ENCODE peak calls at places on chromosome 17, in nine cellular contexts. Y, S, X, L, K, B, Z, G and N are unnamed samples.

GRCh38 chr17:72120878-72121163 is at the start of gene SOX9:
- DNase-seq in Y (peak; percentile 90), X (peak; percentile 86), G (peak; percentile 100), S (peak; percentile 79), L (peak; percentile 89), Z (peak; percentile 86), K (peak; percentile 95), B (peak; percentile 98), N (peak; percentile 88)

GRCh38 chr17:67139784-67140665 is 95.7 kb downstream of the CACNG1 start:
- DNase-seq in B (peak; percentile 63), L (peak; percentile 30), K (no peak), Y (peak; percentile 29), Z (no peak), X (no peak), S (peak; percentile 20), G (no peak), N (no peak)

GRCh38 chr17:67246648-67247415 is 1.8 kb upstream of the HELZ start:
- DNase-seq in G (no peak), S (peak; percentile 43), K (no peak), L (peak; percentile 50), X (peak; percentile 83), Z (no peak), B (no peak), Y (no peak), N (peak; percentile 75)

GRCh38 chr17:72176516-72176851 is 55.7 kb downstream of the SOX9 start:
- DNase-seq in G (no peak), Y (no peak), B (no peak), L (no peak), K (no peak), S (no peak), Z (no peak), X (no peak), N (no peak)

GRCh38 chr17:58236394-58236793 is 2.0 kb upstream of the LPO start:
- DNase-seq in L (no peak), B (no peak), G (no peak), X (no peak), Y (no peak), S (no peak), Z (no peak), K (no peak), N (no peak)

GRCh38 chr17:6755281-6755680 is 565 bp upstream of the XAF1 start:
- DNase-seq in L (no peak), Z (peak; percentile 76), S (no peak), G (no peak), K (no peak), X (peak; percentile 57), B (peak; percentile 84), Y (peak; percentile 25), N (no peak)

GRCh38 chr17:21460358-21460757 is 84.2 kb downstream of the KCNJ12 start:
- DNase-seq in Y (no peak), K (peak; percentile 12), B (peak; percentile 48), Z (no peak), G (peak; percentile 73), X (no peak), L (no peak), S (peak; percentile 22), N (peak; percentile 86)

GRCh38 chr17:44115585-44116415 is 7.6 kb downstream of the HDAC5 start:
- DNase-seq in X (no peak), K (no peak), S (peak; percentile 35), Z (no peak), L (peak; percentile 70), B (peak; percentile 57), Y (peak; percentile 74), G (peak; percentile 94), N (no peak)

GRCh38 chr17:63571632-63572310 is 21.5 kb downstream of the DCAF7 start:
- DNase-seq in S (peak; percentile 82), B (peak; percentile 43), K (no peak), Y (no peak), X (no peak), L (no peak), G (no peak), Z (no peak), N (no peak)

GRCh38 chr17:60165223-60165622 is 15.4 kb downstream of the CA4 start:
- DNase-seq in L (no peak), K (no peak), B (no peak), Y (no peak), Z (peak; percentile 45), S (no peak), X (no peak), G (no peak), N (no peak)

GRCh38 chr17:6233339-6233738 is 163.2 kb downstream of the WSCD1 start:
- DNase-seq in B (no peak), S (no peak), K (no peak), G (peak; percentile 14), X (no peak), L (no peak), Y (no peak), Z (no peak), N (no peak)

GRCh38 chr17:17913695-17914332 is 58.4 kb downstream of the TOM1L2 start:
- DNase-seq in L (peak; percentile 36), Z (peak; percentile 92), Y (peak; percentile 83), S (peak; percentile 88), X (peak; percentile 80), K (peak; percentile 85), G (peak; percentile 99), B (peak; percentile 81), N (peak; percentile 92)

GRCh38 chr17:58303981-58304734 is 23.4 kb upstream of the MPO start:
- DNase-seq in B (peak; percentile 52), G (peak; percentile 96), X (no peak), Z (peak; percentile 70), Y (peak; percentile 71), K (no peak), S (peak; percentile 24), L (peak; percentile 74), N (peak; percentile 83)

GRCh38 chr17:79873583-79873982 is 34.3 kb upstream of the CBX4 start:
- DNase-seq in S (no peak), X (no peak), B (no peak), Y (no peak), L (no peak), G (no peak), K (no peak), Z (no peak), N (no peak)

GRCh38 chr17:79871131-79871530 is 31.9 kb upstream of the CBX4 start:
- DNase-seq in B (no peak), X (no peak), Y (no peak), G (peak; percentile 32), K (no peak), S (no peak), Z (no peak), L (no peak), N (no peak)

GRCh38 chr17:79875511-79875910 is 36.3 kb upstream of the CBX4 start:
- DNase-seq in G (no peak), S (no peak), K (no peak), Y (no peak), L (no peak), X (no peak), Z (no peak), B (no peak), N (no peak)

GRCh38 chr17:79872762-79873161 is 33.5 kb upstream of the CBX4 start:
- DNase-seq in Y (no peak), S (no peak), K (no peak), X (no peak), L (no peak), G (peak; percentile 62), B (no peak), Z (no peak), N (no peak)

GRCh38 chr17:79874329-79874981 is 35.2 kb upstream of the CBX4 start:
- DNase-seq in Z (no peak), X (no peak), S (no peak), B (peak; percentile 39), K (peak; percentile 6), G (peak; percentile 85), L (no peak), Y (no peak), N (no peak)
- TF ChIP-seq CTCF in Z (no peak), X (peak; percentile 45), S (peak; percentile 74), B (peak; percentile 59), K (peak; percentile 52), G (peak; percentile 48), L (no peak), Y (peak; percentile 69), N (peak; percentile 51)

DNA sequence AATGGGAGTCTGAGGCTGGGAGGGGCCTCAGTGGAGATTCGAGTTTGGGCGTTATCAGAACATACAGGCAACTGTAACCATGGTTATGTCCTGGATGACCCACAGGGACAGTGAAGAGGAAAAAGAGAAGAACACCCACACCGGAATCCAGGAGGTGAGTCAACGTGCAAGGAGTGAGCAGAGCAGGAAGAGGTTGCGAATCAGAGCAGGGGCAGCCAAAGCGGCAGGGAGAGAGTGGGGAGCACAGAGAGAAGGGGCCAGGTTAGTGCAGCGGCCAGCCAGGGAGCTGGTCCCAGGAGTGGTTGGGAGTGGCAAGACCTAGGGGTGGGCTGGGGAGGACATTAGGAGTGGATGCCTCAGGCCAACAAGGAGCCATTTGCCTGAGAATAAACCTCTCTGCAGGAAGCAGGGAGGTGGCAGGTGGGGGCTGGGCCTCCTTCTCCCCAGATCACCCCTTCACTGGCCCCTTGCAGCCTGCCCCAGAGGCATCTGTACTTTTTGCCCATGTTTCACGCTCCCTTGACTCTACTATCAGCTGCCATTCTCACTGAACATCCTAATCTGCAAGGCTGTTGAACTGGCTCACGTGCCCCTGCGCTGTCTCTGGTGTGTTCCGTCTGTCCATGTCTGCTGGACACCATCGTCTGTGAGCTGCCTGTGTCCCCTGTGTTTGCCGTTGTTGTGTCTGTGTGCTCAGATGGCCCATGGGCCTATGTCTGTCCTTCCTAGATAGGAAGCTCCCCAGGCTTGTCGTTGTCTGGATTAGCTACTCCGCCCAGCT is 5.1 kb downstream of the KRT13 start:
- DNase-seq in Z (no peak), Y (no peak), L (no peak), S (peak; percentile 79), G (peak; percentile 90), B (peak; percentile 34), K (no peak), X (no peak), N (no peak)
- TF ChIP-seq CTCF in Z (no peak), Y (no peak), L (no peak), S (peak; percentile 7), G (no peak), B (no peak), K (no peak), X (no peak), N (no peak)

GRCh38 chr17:28492352-28493310 is 13.5 kb upstream of the FOXN1 start:
- DNase-seq in S (peak; percentile 3), G (peak; percentile 80), B (peak; percentile 35), L (no peak), X (no peak), K (no peak), Y (no peak), Z (no peak), N (no peak)
- TF ChIP-seq CTCF in S (no peak), G (no peak), B (no peak), L (no peak), X (no peak), K (no peak), Y (no peak), Z (no peak), N (no peak)

DNA sequence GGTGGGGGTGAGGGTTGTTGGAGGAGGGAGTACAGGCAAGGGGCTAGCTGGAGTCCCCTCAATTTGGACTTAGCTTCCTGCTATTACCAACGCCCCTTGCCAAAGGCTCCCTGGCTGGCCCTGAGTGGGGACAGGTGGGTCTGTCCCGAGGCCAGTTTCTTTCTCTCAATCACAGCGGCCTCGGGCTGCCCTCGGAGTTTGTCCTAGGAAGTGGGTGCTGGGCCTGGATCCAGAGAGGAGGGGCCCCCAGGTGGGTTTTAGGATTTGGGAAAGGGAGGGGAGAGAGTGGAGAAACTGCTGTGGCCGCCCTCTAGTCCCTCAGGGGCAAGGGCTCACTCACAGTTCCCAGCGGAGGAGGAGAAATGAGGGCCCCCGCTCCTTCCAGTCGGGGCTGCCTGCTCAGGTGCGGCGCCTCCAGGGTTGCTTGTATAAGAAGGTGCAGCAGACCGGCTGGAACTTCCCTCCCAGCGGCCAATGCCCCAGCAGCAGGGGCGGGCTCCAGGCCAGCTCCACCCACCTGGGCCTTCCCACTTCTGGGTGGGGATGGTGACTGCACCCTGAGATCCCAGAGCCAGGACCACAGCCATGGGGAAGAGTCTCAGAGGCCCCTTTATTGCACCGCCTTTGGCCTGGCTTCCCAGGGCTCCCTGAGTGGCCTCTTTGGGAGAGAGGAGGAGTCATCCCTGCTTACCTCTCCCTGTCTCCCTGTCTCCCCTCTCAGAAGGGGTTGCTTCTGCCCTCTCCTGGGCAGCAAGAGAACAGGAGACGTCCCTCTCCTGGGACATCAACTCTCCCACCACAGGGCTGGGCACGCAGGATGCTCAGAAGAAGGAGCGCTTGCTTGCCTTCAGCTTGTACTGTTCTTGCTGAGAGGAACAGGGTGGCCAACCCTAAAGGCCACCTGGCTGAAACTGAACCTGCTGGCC is 112.0 kb upstream of the SMURF2 start:
- DNase-seq in Y (peak; percentile 55), S (peak; percentile 78), B (peak; percentile 60), G (peak; percentile 94), K (peak; percentile 12), Z (no peak), L (peak; percentile 88), X (peak; percentile 77), N (peak; percentile 79)
- TF ChIP-seq CTCF in Y (peak; percentile 60), S (peak; percentile 77), B (peak; percentile 59), G (peak; percentile 51), K (peak; percentile 54), Z (no peak), L (peak; percentile 48), X (peak; percentile 25), N (peak; percentile 49)